ENCODE peak calls at places on chromosomes 6 and 20, in eight cellular contexts. One of them, this sample, is unnamed.

GRCh38 chr6:44594471-44594870 is 207.0 kb downstream of the CDC5L start:
- DNase-seq in endothelial cell: no peak
- DNase-seq in activated naive CD4-positive, alpha-beta T cell: no peak
- DNase-seq in fibroblast of pulmonary artery: no peak
- DNase-seq in LHCN-M2: peak
- DNase-seq in occipital lobe: no peak
- DNase-seq in putamen: no peak
- DNase-seq in stimulated activated naive CD8-positive, alpha-beta T cell treated with anti-CD3 and anti-CD28 coated beads, Interleukin-15, Interleukin-2, amounts not matched to agents 100 U/mL and 50 U/mL, for 24 hours: no peak
- DNase-seq in this sample: no peak

GRCh38 chr6:157021267-157022021 is 244.3 kb downstream of the ARID1B start:
- DNase-seq in endothelial cell: peak
- DNase-seq in activated naive CD4-positive, alpha-beta T cell: peak
- DNase-seq in fibroblast of pulmonary artery: peak
- DNase-seq in LHCN-M2: peak
- DNase-seq in occipital lobe: peak
- DNase-seq in putamen: peak
- DNase-seq in stimulated activated naive CD8-positive, alpha-beta T cell treated with anti-CD3 and anti-CD28 coated beads, Interleukin-15, Interleukin-2, amounts not matched to agents 100 U/mL and 50 U/mL, for 24 hours: peak
- DNase-seq in this sample: peak

GRCh38 chr6:124765314-124765713 is 196.9 kb upstream of the RNF217 start:
- DNase-seq in endothelial cell: no peak
- DNase-seq in activated naive CD4-positive, alpha-beta T cell: no peak
- DNase-seq in fibroblast of pulmonary artery: no peak
- DNase-seq in LHCN-M2: no peak
- DNase-seq in occipital lobe: no peak
- DNase-seq in putamen: no peak
- DNase-seq in stimulated activated naive CD8-positive, alpha-beta T cell treated with anti-CD3 and anti-CD28 coated beads, Interleukin-15, Interleukin-2, amounts not matched to agents 100 U/mL and 50 U/mL, for 24 hours: no peak
- DNase-seq in this sample: no peak

GRCh38 chr6:42550277-42550676 is 13.6 kb upstream of the UBR2 start:
- DNase-seq in endothelial cell: no peak
- DNase-seq in activated naive CD4-positive, alpha-beta T cell: no peak
- DNase-seq in fibroblast of pulmonary artery: no peak
- DNase-seq in LHCN-M2: no peak
- DNase-seq in occipital lobe: no peak
- DNase-seq in putamen: no peak
- DNase-seq in stimulated activated naive CD8-positive, alpha-beta T cell treated with anti-CD3 and anti-CD28 coated beads, Interleukin-15, Interleukin-2, amounts not matched to agents 100 U/mL and 50 U/mL, for 24 hours: no peak
- DNase-seq in this sample: no peak

GRCh38 chr6:49923826-49924225 is 40.1 kb downstream of the DEFB114 start:
- DNase-seq in endothelial cell: no peak
- DNase-seq in activated naive CD4-positive, alpha-beta T cell: no peak
- DNase-seq in fibroblast of pulmonary artery: no peak
- DNase-seq in LHCN-M2: peak
- DNase-seq in occipital lobe: no peak
- DNase-seq in putamen: no peak
- DNase-seq in stimulated activated naive CD8-positive, alpha-beta T cell treated with anti-CD3 and anti-CD28 coated beads, Interleukin-15, Interleukin-2, amounts not matched to agents 100 U/mL and 50 U/mL, for 24 hours: no peak
- DNase-seq in this sample: no peak

GRCh38 chr6:35895560-35895959 is 25.3 kb downstream of the SRPK1 start:
- DNase-seq in endothelial cell: no peak
- DNase-seq in activated naive CD4-positive, alpha-beta T cell: no peak
- DNase-seq in fibroblast of pulmonary artery: no peak
- DNase-seq in LHCN-M2: no peak
- DNase-seq in occipital lobe: no peak
- DNase-seq in putamen: no peak
- DNase-seq in stimulated activated naive CD8-positive, alpha-beta T cell treated with anti-CD3 and anti-CD28 coated beads, Interleukin-15, Interleukin-2, amounts not matched to agents 100 U/mL and 50 U/mL, for 24 hours: no peak
- DNase-seq in this sample: no peak

GRCh38 chr6:41226752-41227151 is 1.4 kb upstream of the TREML4 start:
- DNase-seq in endothelial cell: no peak
- DNase-seq in activated naive CD4-positive, alpha-beta T cell: no peak
- DNase-seq in fibroblast of pulmonary artery: no peak
- DNase-seq in LHCN-M2: no peak
- DNase-seq in occipital lobe: no peak
- DNase-seq in putamen: no peak
- DNase-seq in stimulated activated naive CD8-positive, alpha-beta T cell treated with anti-CD3 and anti-CD28 coated beads, Interleukin-15, Interleukin-2, amounts not matched to agents 100 U/mL and 50 U/mL, for 24 hours: no peak
- DNase-seq in this sample: no peak

GRCh38 chr20:20363449-20364015 is 4.4 kb upstream of the INSM1 start:
- DNase-seq in endothelial cell: no peak
- DNase-seq in activated naive CD4-positive, alpha-beta T cell: no peak
- DNase-seq in fibroblast of pulmonary artery: no peak
- DNase-seq in LHCN-M2: no peak
- DNase-seq in occipital lobe: no peak
- DNase-seq in putamen: peak
- DNase-seq in stimulated activated naive CD8-positive, alpha-beta T cell treated with anti-CD3 and anti-CD28 coated beads, Interleukin-15, Interleukin-2, amounts not matched to agents 100 U/mL and 50 U/mL, for 24 hours: no peak
- DNase-seq in this sample: no peak

GRCh38 chr6:132919476-132919875 is 105.1 kb downstream of the RPS12 start:
- DNase-seq in endothelial cell: no peak
- DNase-seq in activated naive CD4-positive, alpha-beta T cell: no peak
- DNase-seq in fibroblast of pulmonary artery: peak
- DNase-seq in LHCN-M2: peak
- DNase-seq in occipital lobe: no peak
- DNase-seq in putamen: no peak
- DNase-seq in stimulated activated naive CD8-positive, alpha-beta T cell treated with anti-CD3 and anti-CD28 coated beads, Interleukin-15, Interleukin-2, amounts not matched to agents 100 U/mL and 50 U/mL, for 24 hours: no peak
- DNase-seq in this sample: no peak

GRCh38 chr6:156883497-156884252 is 106.5 kb downstream of the ARID1B start:
- DNase-seq in endothelial cell: no peak
- DNase-seq in activated naive CD4-positive, alpha-beta T cell: no peak
- DNase-seq in fibroblast of pulmonary artery: no peak
- DNase-seq in LHCN-M2: no peak
- DNase-seq in occipital lobe: no peak
- DNase-seq in putamen: peak
- DNase-seq in stimulated activated naive CD8-positive, alpha-beta T cell treated with anti-CD3 and anti-CD28 coated beads, Interleukin-15, Interleukin-2, amounts not matched to agents 100 U/mL and 50 U/mL, for 24 hours: peak
- DNase-seq in this sample: no peak

GRCh38 chr6:136582702-136583471 is 32.7 kb upstream of the MAP7 start:
- DNase-seq in endothelial cell: no peak
- DNase-seq in activated naive CD4-positive, alpha-beta T cell: no peak
- DNase-seq in fibroblast of pulmonary artery: peak
- DNase-seq in LHCN-M2: peak
- DNase-seq in occipital lobe: no peak
- DNase-seq in putamen: no peak
- DNase-seq in stimulated activated naive CD8-positive, alpha-beta T cell treated with anti-CD3 and anti-CD28 coated beads, Interleukin-15, Interleukin-2, amounts not matched to agents 100 U/mL and 50 U/mL, for 24 hours: no peak
- DNase-seq in this sample: no peak

GRCh38 chr20:35326021-35326731 is 34.0 kb upstream of the FAM83C start:
- DNase-seq in endothelial cell: no peak
- DNase-seq in activated naive CD4-positive, alpha-beta T cell: no peak
- DNase-seq in fibroblast of pulmonary artery: no peak
- DNase-seq in LHCN-M2: no peak
- DNase-seq in occipital lobe: no peak
- DNase-seq in putamen: no peak
- DNase-seq in stimulated activated naive CD8-positive, alpha-beta T cell treated with anti-CD3 and anti-CD28 coated beads, Interleukin-15, Interleukin-2, amounts not matched to agents 100 U/mL and 50 U/mL, for 24 hours: no peak
- DNase-seq in this sample: no peak

GRCh38 chr20:37940161-37940560 is 37.2 kb downstream of the VSTM2L start:
- DNase-seq in endothelial cell: no peak
- DNase-seq in activated naive CD4-positive, alpha-beta T cell: no peak
- DNase-seq in fibroblast of pulmonary artery: no peak
- DNase-seq in LHCN-M2: no peak
- DNase-seq in occipital lobe: no peak
- DNase-seq in putamen: no peak
- DNase-seq in stimulated activated naive CD8-positive, alpha-beta T cell treated with anti-CD3 and anti-CD28 coated beads, Interleukin-15, Interleukin-2, amounts not matched to agents 100 U/mL and 50 U/mL, for 24 hours: no peak
- DNase-seq in this sample: no peak

GRCh38 chr20:37430778-37431460 is 85.0 kb downstream of the SRC start:
- DNase-seq in endothelial cell: no peak
- DNase-seq in activated naive CD4-positive, alpha-beta T cell: no peak
- DNase-seq in fibroblast of pulmonary artery: no peak
- DNase-seq in LHCN-M2: no peak
- DNase-seq in occipital lobe: peak
- DNase-seq in putamen: no peak
- DNase-seq in stimulated activated naive CD8-positive, alpha-beta T cell treated with anti-CD3 and anti-CD28 coated beads, Interleukin-15, Interleukin-2, amounts not matched to agents 100 U/mL and 50 U/mL, for 24 hours: no peak
- DNase-seq in this sample: no peak

GRCh38 chr20:62308102-62308822 is 5.5 kb downstream of the ADRM1 start:
- DNase-seq in endothelial cell: no peak
- DNase-seq in activated naive CD4-positive, alpha-beta T cell: no peak
- DNase-seq in fibroblast of pulmonary artery: no peak
- DNase-seq in LHCN-M2: no peak
- DNase-seq in occipital lobe: no peak
- DNase-seq in putamen: no peak
- DNase-seq in stimulated activated naive CD8-positive, alpha-beta T cell treated with anti-CD3 and anti-CD28 coated beads, Interleukin-15, Interleukin-2, amounts not matched to agents 100 U/mL and 50 U/mL, for 24 hours: no peak
- DNase-seq in this sample: no peak

GRCh38 chr6:11535801-11536230 is 1.7 kb upstream of the TMEM170B start:
- DNase-seq in endothelial cell: peak
- DNase-seq in activated naive CD4-positive, alpha-beta T cell: no peak
- DNase-seq in fibroblast of pulmonary artery: peak
- DNase-seq in LHCN-M2: peak
- DNase-seq in occipital lobe: no peak
- DNase-seq in putamen: no peak
- DNase-seq in stimulated activated naive CD8-positive, alpha-beta T cell treated with anti-CD3 and anti-CD28 coated beads, Interleukin-15, Interleukin-2, amounts not matched to agents 100 U/mL and 50 U/mL, for 24 hours: no peak
- DNase-seq in this sample: no peak

GRCh38 chr20:17910828-17911294 is 57.7 kb downstream of the SNX5 start:
- DNase-seq in endothelial cell: no peak
- DNase-seq in activated naive CD4-positive, alpha-beta T cell: no peak
- DNase-seq in fibroblast of pulmonary artery: peak
- DNase-seq in LHCN-M2: peak
- DNase-seq in occipital lobe: no peak
- DNase-seq in putamen: peak
- DNase-seq in stimulated activated naive CD8-positive, alpha-beta T cell treated with anti-CD3 and anti-CD28 coated beads, Interleukin-15, Interleukin-2, amounts not matched to agents 100 U/mL and 50 U/mL, for 24 hours: no peak
- DNase-seq in this sample: no peak

GRCh38 chr6:71855406-71855805 is 30.9 kb upstream of the RIMS1 start:
- DNase-seq in endothelial cell: no peak
- DNase-seq in activated naive CD4-positive, alpha-beta T cell: no peak
- DNase-seq in fibroblast of pulmonary artery: no peak
- DNase-seq in LHCN-M2: peak
- DNase-seq in occipital lobe: no peak
- DNase-seq in putamen: no peak
- DNase-seq in stimulated activated naive CD8-positive, alpha-beta T cell treated with anti-CD3 and anti-CD28 coated beads, Interleukin-15, Interleukin-2, amounts not matched to agents 100 U/mL and 50 U/mL, for 24 hours: no peak
- DNase-seq in this sample: no peak

GRCh38 chr6:16168858-16169257 is 40.0 kb downstream of the MYLIP start:
- DNase-seq in endothelial cell: peak
- DNase-seq in activated naive CD4-positive, alpha-beta T cell: no peak
- DNase-seq in fibroblast of pulmonary artery: peak
- DNase-seq in LHCN-M2: peak
- DNase-seq in occipital lobe: no peak
- DNase-seq in putamen: peak
- DNase-seq in stimulated activated naive CD8-positive, alpha-beta T cell treated with anti-CD3 and anti-CD28 coated beads, Interleukin-15, Interleukin-2, amounts not matched to agents 100 U/mL and 50 U/mL, for 24 hours: no peak
- DNase-seq in this sample: no peak

GRCh38 chr6:139982652-139983051 is 608.2 kb upstream of the CITED2 start:
- DNase-seq in endothelial cell: no peak
- DNase-seq in activated naive CD4-positive, alpha-beta T cell: no peak
- DNase-seq in fibroblast of pulmonary artery: peak
- DNase-seq in LHCN-M2: peak
- DNase-seq in occipital lobe: no peak
- DNase-seq in putamen: no peak
- DNase-seq in stimulated activated naive CD8-positive, alpha-beta T cell treated with anti-CD3 and anti-CD28 coated beads, Interleukin-15, Interleukin-2, amounts not matched to agents 100 U/mL and 50 U/mL, for 24 hours: no peak
- DNase-seq in this sample: no peak

GRCh38 chr6:74720923-74721322 is 484.9 kb downstream of the COL12A1 start:
- DNase-seq in endothelial cell: no peak
- DNase-seq in activated naive CD4-positive, alpha-beta T cell: no peak
- DNase-seq in fibroblast of pulmonary artery: peak
- DNase-seq in LHCN-M2: no peak
- DNase-seq in occipital lobe: no peak
- DNase-seq in putamen: no peak
- DNase-seq in stimulated activated naive CD8-positive, alpha-beta T cell treated with anti-CD3 and anti-CD28 coated beads, Interleukin-15, Interleukin-2, amounts not matched to agents 100 U/mL and 50 U/mL, for 24 hours: no peak
- DNase-seq in this sample: no peak

GRCh38 chr20:7090001-7090400 is 322.5 kb downstream of the BMP2 start:
- DNase-seq in endothelial cell: no peak
- DNase-seq in activated naive CD4-positive, alpha-beta T cell: no peak
- DNase-seq in fibroblast of pulmonary artery: no peak
- DNase-seq in LHCN-M2: no peak
- DNase-seq in occipital lobe: no peak
- DNase-seq in putamen: no peak
- DNase-seq in stimulated activated naive CD8-positive, alpha-beta T cell treated with anti-CD3 and anti-CD28 coated beads, Interleukin-15, Interleukin-2, amounts not matched to agents 100 U/mL and 50 U/mL, for 24 hours: no peak
- DNase-seq in this sample: no peak